ENCODE peak calls at places on chromosomes 5 and 9, in ten cellular contexts. S is GM23248, F is right lobe of liver, C is erythroblast, L is mesothelial cell of epicardium, Q is HFFc6, B is RPMI7951, E is amniotic stem cell, X is cardiac septum, V is prostate gland. K is an unnamed sample.
A peak's percentile ranks its signal among the peaks of the same experiment; 100 is the strongest.

GRCh38 chr5:156570615-156571014 is 243.7 kb downstream of the SGCD start:
- DNase-seq in S (no peak), Q (no peak), V (no peak), X (no peak), C (no peak), L (no peak), F (no peak), B (no peak), E (no peak), K (no peak)

GRCh38 chr5:123047706-123048105 is 11.2 kb upstream of the PPIC start:
- DNase-seq in S (no peak), V (no peak), F (no peak), Q (peak; percentile 10), E (no peak), X (no peak), L (no peak), B (no peak), C (no peak), K (no peak)

GRCh38 chr5:1394881-1395860 is 50.1 kb downstream of the SLC6A3 start:
- DNase-seq in F (peak; percentile 51), X (no peak), Q (no peak), C (no peak), S (no peak), L (no peak), B (no peak), V (no peak), E (no peak), K (no peak)

GRCh38 chr9:33750307-33750838 is 45.0 kb upstream of the PRSS3 start:
- DNase-seq in B (peak; percentile 16), E (no peak), V (no peak), L (no peak), X (no peak), Q (peak; percentile 7), C (no peak), F (peak; percentile 69), S (peak; percentile 67), K (no peak)

GRCh38 chr9:81526587-81526986 is 162.8 kb downstream of the TLE1 start:
- DNase-seq in X (no peak), F (no peak), B (peak; percentile 82), C (no peak), Q (peak; percentile 45), E (peak; percentile 30), L (no peak), S (peak; percentile 71), V (no peak), K (no peak)

GRCh38 chr5:132674671-132675506 is 1.1 kb downstream of the IL4 start:
- DNase-seq in Q (peak; percentile 96), F (no peak), X (no peak), B (peak; percentile 83), E (peak; percentile 95), V (peak; percentile 19), C (peak; percentile 32), S (peak; percentile 99), L (no peak), K (no peak)

GRCh38 chr9:96172797-96173196 is 129.2 kb downstream of the HSD17B3 start:
- DNase-seq in Q (no peak), F (no peak), L (no peak), X (no peak), C (no peak), E (no peak), B (no peak), S (no peak), V (no peak), K (no peak)

GRCh38 chr5:10671041-10672008 is 89.7 kb downstream of the DAP start:
- DNase-seq in C (no peak), V (no peak), L (no peak), Q (no peak), S (peak; percentile 31), E (no peak), B (peak; percentile 67), F (no peak), X (no peak), K (no peak)

GRCh38 chr9:2291980-2292704 is 277.0 kb downstream of the SMARCA2 start:
- DNase-seq in E (no peak), X (no peak), Q (no peak), L (no peak), B (peak; percentile 12), S (peak; percentile 54), C (no peak), F (no peak), V (peak; percentile 53), K (no peak)

GRCh38 chr5:134438641-134439621 is 27.2 kb upstream of the CDKN2AIPNL start:
- DNase-seq in E (peak; percentile 60), B (peak; percentile 79), V (peak; percentile 95), L (no peak), F (peak; percentile 95), C (no peak), Q (peak; percentile 92), X (peak; percentile 85), S (peak; percentile 97), K (no peak)

GRCh38 chr9:130433168-130433946 is 11.4 kb upstream of the ASS1 start:
- DNase-seq in C (peak; percentile 48), V (no peak), S (peak; percentile 82), F (peak; percentile 98), E (no peak), L (peak; percentile 80), B (peak; percentile 62), Q (peak; percentile 13), X (no peak), K (no peak)

GRCh38 chr5:88727705-88728313 is 155.2 kb downstream of the MEF2C start:
- DNase-seq in E (no peak), B (peak; percentile 11), V (no peak), C (peak; percentile 56), L (no peak), S (peak; percentile 59), Q (peak; percentile 16), F (no peak), X (no peak), K (no peak)

GRCh38 chr5:168075387-168075786 is 216.1 kb upstream of the WWC1 start:
- DNase-seq in L (no peak), X (no peak), S (no peak), E (no peak), V (no peak), C (no peak), B (no peak), Q (no peak), F (no peak), K (no peak)

GRCh38 chr5:135371738-135372232 is 27.2 kb downstream of the MACROH2A1 start:
- DNase-seq in Q (peak; percentile 58), S (peak; percentile 82), B (no peak), X (no peak), F (no peak), C (no peak), L (no peak), V (no peak), E (no peak), K (no peak)

GRCh38 chr5:50302815-50303490 is 138.1 kb downstream of the EMB start:
- DNase-seq in F (no peak), X (no peak), Q (peak; percentile 15), E (no peak), S (peak; percentile 51), L (no peak), C (no peak), B (peak; percentile 34), V (no peak), K (no peak)

GRCh38 chr9:306907-307306 is 92.2 kb downstream of the DOCK8 start:
- DNase-seq in L (no peak), B (no peak), S (no peak), Q (no peak), E (no peak), V (no peak), X (no peak), F (no peak), C (peak; percentile 83), K (peak; percentile 16)

GRCh38 chr5:124923131-124923530 is 176.7 kb upstream of the ZNF608 start:
- DNase-seq in S (peak; percentile 22), B (peak; percentile 27), Q (no peak), V (no peak), E (no peak), C (no peak), F (no peak), L (no peak), X (no peak), K (no peak)

GRCh38 chr9:133580971-133581370 is 28.2 kb downstream of the FAM163B start:
- DNase-seq in E (no peak), B (no peak), C (no peak), X (no peak), S (no peak), F (no peak), V (no peak), Q (no peak), L (no peak), K (no peak)

GRCh38 chr5:40017151-40017550 is 592.4 kb upstream of the DAB2 start:
- DNase-seq in V (no peak), B (no peak), Q (no peak), X (no peak), S (no peak), E (no peak), L (no peak), F (no peak), C (no peak), K (no peak)

GRCh38 chr9:124110307-124110915 is 98.8 kb downstream of the LHX2 start:
- DNase-seq in S (peak; percentile 81), V (peak; percentile 43), C (peak; percentile 64), L (peak; percentile 87), E (peak; percentile 33), X (no peak), B (peak; percentile 58), Q (peak; percentile 37), F (no peak), K (no peak)

GRCh38 chr9:89007568-89007967 is 16.3 kb downstream of the S1PR3 start:
- DNase-seq in X (peak; percentile 10), F (no peak), Q (no peak), C (no peak), V (no peak), S (no peak), L (no peak), E (no peak), B (no peak), K (no peak)

GRCh38 chr5:132114150-132115121 is 40.8 kb downstream of the CSF2 start:
- DNase-seq in B (peak; percentile 76), C (no peak), E (no peak), V (no peak), L (no peak), Q (no peak), X (no peak), S (no peak), F (no peak), K (no peak)

GRCh38 chr5:111781200-111781599 is 24.2 kb upstream of the NREP start:
- DNase-seq in Q (no peak), S (no peak), V (no peak), E (no peak), B (peak; percentile 90), X (no peak), L (no peak), C (no peak), F (no peak), K (no peak)

GRCh38 chr5:78653031-78653430 is 4.5 kb upstream of the LHFPL2 start:
- DNase-seq in B (no peak), L (no peak), C (no peak), Q (no peak), F (no peak), X (no peak), V (no peak), E (no peak), S (no peak), K (no peak)

GRCh38 chr5:136087961-136088871 is 44.4 kb upstream of the SMAD5 start:
- DNase-seq in C (peak; percentile 8), F (no peak), E (no peak), V (peak; percentile 67), X (peak; percentile 92), Q (no peak), L (no peak), B (peak; percentile 74), S (peak; percentile 93), K (no peak)

GRCh38 chr9:68780735-68781134 is 75.7 kb downstream of the PIP5K1B start:
- DNase-seq in E (no peak), X (no peak), L (no peak), S (peak; percentile 36), C (peak; percentile 75), V (no peak), B (peak; percentile 4), Q (no peak), F (no peak), K (no peak)

GRCh38 chr9:100465270-100465669 is 7.7 kb upstream of the TMEFF1 start:
- DNase-seq in F (no peak), Q (no peak), S (no peak), V (no peak), C (no peak), L (no peak), B (no peak), E (no peak), X (no peak), K (no peak)

GRCh38 chr5:108884736-108885135 is 137.0 kb downstream of the FER start:
- DNase-seq in V (no peak), F (no peak), C (no peak), X (no peak), B (peak; percentile 57), L (no peak), S (peak; percentile 11), E (no peak), Q (peak; percentile 38), K (no peak)

K was measured in NK-92 treated with Interleukin-12 subunit alpha and Interleukin-12 subunit beta, amount 100 ng/mL, for 24 hours.